ENCODE peak calls at places on chromosomes 5 and 9, in five cellular contexts. O is lower lobe of right lung; L is A673; X is CD8-positive, alpha-beta memory T cell; S is spleen. T is an unnamed sample.

GRCh38 chr9:106893088-106893487 is 30.1 kb downstream of the ZNF462 start:
- DNase-seq in S (no peak), X (no peak), O (no peak), L (peak), T (no peak)

GRCh38 chr5:83277953-83278352 is 193.6 kb upstream of the VCAN start:
- DNase-seq in X (no peak), L (no peak), S (no peak), O (no peak), T (no peak)

GRCh38 chr9:121945281-121945680 is 147.8 kb downstream of the TTLL11 start:
- DNase-seq in O (no peak), S (no peak), X (no peak), L (no peak), T (no peak)

GRCh38 chr5:135318924-135319323 is 80.1 kb downstream of the MACROH2A1 start:
- DNase-seq in S (no peak), L (no peak), X (no peak), O (no peak), T (no peak)

GRCh38 chr5:139668064-139668880 is 20.1 kb downstream of the CXXC5 start:
- DNase-seq in L (peak), O (no peak), X (peak), S (peak), T (no peak)

GRCh38 chr9:99030082-99030481 is 74.8 kb upstream of the TGFBR1 start:
- DNase-seq in S (no peak), O (no peak), X (no peak), L (no peak), T (no peak)

GRCh38 chr5:150299571-150300327 is 3.0 kb downstream of the ARSI start:
- DNase-seq in S (no peak), L (no peak), X (no peak), O (no peak), T (no peak)

GRCh38 chr5:160293901-160294561 is 18.3 kb downstream of the CCNJL start:
- DNase-seq in S (peak), O (peak), L (no peak), X (no peak), T (no peak)

GRCh38 chr5:125298258-125298657 is 551.8 kb upstream of the ZNF608 start:
- DNase-seq in O (no peak), X (no peak), L (no peak), S (no peak), T (no peak)

GRCh38 chr5:150163547-150164059 is 3.0 kb upstream of the CDX1 start:
- DNase-seq in L (no peak), S (no peak), X (no peak), O (peak), T (no peak)

GRCh38 chr5:80480354-80480753 is 7.5 kb upstream of the FAM151B start:
- DNase-seq in X (no peak), L (no peak), O (no peak), S (no peak), T (no peak)

GRCh38 chr9:8715792-8716191 is 916.2 kb upstream of the DMAC1 start:
- DNase-seq in X (no peak), O (no peak), L (no peak), S (no peak), T (no peak)

GRCh38 chr9:107488400-107489143 is 997 bp downstream of the KLF4 start:
- DNase-seq in O (peak), X (no peak), S (peak), L (no peak), T (no peak)

GRCh38 chr5:7897014-7897600 is 28.2 kb downstream of the MTRR start:
- DNase-seq in O (no peak), S (no peak), L (peak), X (no peak), T (no peak)

GRCh38 chr5:54876561-54876960 is 108.8 kb downstream of the ESM1 start:
- DNase-seq in X (no peak), L (no peak), O (no peak), S (no peak), T (no peak)

GRCh38 chr9:2621678-2622360 is at the start of gene VLDLR:
- DNase-seq in S (peak), L (peak), O (peak), X (no peak), T (no peak)

GRCh38 chr9:92276223-92277007 is 17.1 kb downstream of the IARS1 start:
- DNase-seq in S (no peak), X (no peak), L (no peak), O (no peak), T (no peak)

GRCh38 chr9:2574215-2574614 is 47.4 kb upstream of the VLDLR start:
- DNase-seq in L (no peak), X (no peak), S (no peak), O (no peak), T (no peak)

GRCh38 chr5:120778491-120779293 is 314.6 kb downstream of the PRR16 start:
- DNase-seq in L (no peak), O (no peak), S (no peak), X (no peak), T (no peak)

GRCh38 chr9:114883709-114884108 is 46.7 kb downstream of the TNFSF8 start:
- DNase-seq in L (no peak), S (no peak), X (no peak), O (no peak), T (no peak)

GRCh38 chr5:134567651-134568338 is 42.3 kb downstream of the JADE2 start:
- DNase-seq in X (no peak), S (peak), L (no peak), O (peak), T (no peak)

GRCh38 chr5:124743534-124744169 is 2.8 kb downstream of the ZNF608 start:
- DNase-seq in O (no peak), X (no peak), S (no peak), L (no peak), T (no peak)

GRCh38 chr9:125547383-125547782 is 159.6 kb downstream of the MAPKAP1 start:
- DNase-seq in O (no peak), S (no peak), X (no peak), L (no peak), T (no peak)

GRCh38 chr5:40813698-40814281 is 15.6 kb upstream of the PRKAA1 start:
- DNase-seq in O (no peak), L (peak), X (no peak), S (no peak), T (no peak)

GRCh38 chr9:134333234-134333873 is 7.1 kb downstream of the RXRA start:
- DNase-seq in L (no peak), S (no peak), X (no peak), O (no peak), T (no peak)

GRCh38 chr9:91151014-91151740 is 210.5 kb downstream of the AUH start:
- DNase-seq in O (no peak), X (peak), L (no peak), S (no peak), T (no peak)

GRCh38 chr9:96646081-96646991 is 8.8 kb downstream of the PRXL2C start:
- DNase-seq in O (no peak), L (peak), S (no peak), X (no peak), T (no peak)

GRCh38 chr5:120152472-120152871 is 311.6 kb upstream of the PRR16 start:
- DNase-seq in O (no peak), L (no peak), X (no peak), S (no peak), T (no peak)

GRCh38 chr9:113651896-113652295 is 188.4 kb downstream of the RGS3 start:
- DNase-seq in X (no peak), O (no peak), S (peak), L (no peak), T (no peak)

GRCh38 chr5:132010645-132011560 is 555 bp downstream of the ACSL6 start:
- DNase-seq in L (no peak), S (no peak), X (no peak), O (peak), T (no peak)

GRCh38 chr5:80439213-80439612 is 31.3 kb downstream of the ZFYVE16 start:
- DNase-seq in S (no peak), O (no peak), X (no peak), L (no peak), T (no peak)

GRCh38 chr5:136810198-136810823 is 445.0 kb upstream of the TRPC7 start:
- DNase-seq in O (no peak), X (no peak), L (no peak), S (no peak), T (no peak)

GRCh38 chr9:14212116-14212515 is 101.8 kb downstream of the NFIB start:
- DNase-seq in O (no peak), S (no peak), L (no peak), X (no peak), T (no peak)

GRCh38 chr5:75681125-75681830 is 36.0 kb downstream of the POC5 start:
- DNase-seq in S (no peak), X (no peak), L (peak), O (no peak), T (no peak)

GRCh38 chr5:181203842-181204560 is 995 bp downstream of the TRIM7 start:
- DNase-seq in X (no peak), O (peak), S (no peak), L (peak), T (no peak)

GRCh38 chr9:127074561-127075548 is 47.6 kb downstream of the ANGPTL2 start:
- DNase-seq in X (no peak), S (no peak), L (no peak), O (no peak), T (no peak)

GRCh38 chr9:20623021-20623747 is 885 bp upstream of the MLLT3 start:
- DNase-seq in X (peak), S (peak), O (peak), L (peak), T (no peak)
- H3K27ac ChIP-seq in X (peak), S (peak), O (peak), L (peak), T (peak)

DNA sequence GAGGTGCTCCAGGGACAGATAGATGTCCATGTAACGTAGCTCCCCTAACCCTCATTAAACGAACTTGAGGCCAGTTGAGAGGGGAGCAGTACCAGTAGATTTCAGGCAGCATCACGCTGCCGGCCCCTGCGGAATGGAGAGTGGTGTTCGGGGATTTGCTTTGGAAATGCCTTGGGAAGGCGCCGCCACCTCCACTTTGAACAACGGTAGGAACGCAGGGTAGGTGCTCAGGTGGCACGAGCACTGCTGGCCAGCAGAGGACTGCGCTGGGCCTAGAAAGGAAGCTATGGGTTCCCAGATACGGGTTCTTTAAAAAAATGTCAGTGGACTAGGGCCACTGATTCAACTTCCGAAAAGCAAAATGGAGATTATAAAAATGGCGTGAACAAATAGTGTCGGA is 271.8 kb downstream of the FANCC start:
- DNase-seq in S (no peak), X (no peak), L (no peak), O (no peak), T (no peak)
- H3K27ac ChIP-seq in S (no peak), X (no peak), L (no peak), O (no peak), T (peak)

GRCh38 chr5:67100301-67100700 is 96.3 kb downstream of the CD180 start:
- DNase-seq in S (no peak), O (no peak), X (no peak), L (no peak), T (no peak)

GRCh38 chr5:67105270-67105669 is 91.3 kb downstream of the CD180 start:
- DNase-seq in S (no peak), O (no peak), L (no peak), X (no peak), T (no peak)

GRCh38 chr5:67106626-67107342 is 89.8 kb downstream of the CD180 start:
- DNase-seq in O (no peak), L (no peak), S (no peak), X (no peak), T (no peak)

GRCh38 chr5:67102708-67103107 is 93.9 kb downstream of the CD180 start:
- DNase-seq in S (no peak), X (no peak), L (no peak), O (no peak), T (no peak)

GRCh38 chr5:67104859-67105258 is 91.7 kb downstream of the CD180 start:
- DNase-seq in X (no peak), S (no peak), O (no peak), L (no peak), T (no peak)
- H3K27ac ChIP-seq in X (no peak), S (no peak), O (no peak), L (no peak), T (no peak)

DNA sequence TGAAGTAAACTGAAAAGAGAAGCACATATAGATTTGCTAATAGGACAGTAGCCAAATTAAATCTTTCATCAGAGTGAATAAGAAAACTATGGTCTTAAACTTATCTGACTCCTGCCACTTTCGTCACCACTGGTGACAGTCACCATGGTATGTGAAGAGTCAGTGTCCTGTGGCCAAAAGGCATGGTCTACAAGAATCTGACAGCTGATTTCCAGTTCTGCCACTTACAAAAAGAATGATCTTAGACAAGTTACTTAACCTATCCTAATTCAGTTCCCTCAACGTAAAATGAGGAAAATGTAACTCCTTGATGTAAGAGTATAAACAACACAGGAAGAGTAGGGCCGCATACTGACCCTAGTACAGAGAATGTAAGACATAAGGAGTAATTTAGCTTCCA is 102.0 kb downstream of the LPAR1 start:
- DNase-seq in L (no peak), O (no peak), X (no peak), S (no peak), T (no peak)
- H3K27ac ChIP-seq in L (no peak), O (no peak), X (no peak), S (peak), T (peak)

GRCh38 chr9:138103111-138103823 is 225.7 kb downstream of the CACNA1B start:
- DNase-seq in X (peak), S (peak), O (no peak), L (no peak), T (no peak)

GRCh38 chr9:138104251-138105122 is 226.9 kb downstream of the CACNA1B start:
- DNase-seq in S (peak), X (peak), L (no peak), O (no peak), T (no peak)

GRCh38 chr9:138102246-138103051 is 224.9 kb downstream of the CACNA1B start:
- DNase-seq in O (no peak), L (no peak), X (peak), S (peak), T (no peak)

GRCh38 chr9:138105123-138105415 is 227.5 kb downstream of the CACNA1B start:
- DNase-seq in X (no peak), O (no peak), S (no peak), L (no peak), T (no peak)

DNA sequence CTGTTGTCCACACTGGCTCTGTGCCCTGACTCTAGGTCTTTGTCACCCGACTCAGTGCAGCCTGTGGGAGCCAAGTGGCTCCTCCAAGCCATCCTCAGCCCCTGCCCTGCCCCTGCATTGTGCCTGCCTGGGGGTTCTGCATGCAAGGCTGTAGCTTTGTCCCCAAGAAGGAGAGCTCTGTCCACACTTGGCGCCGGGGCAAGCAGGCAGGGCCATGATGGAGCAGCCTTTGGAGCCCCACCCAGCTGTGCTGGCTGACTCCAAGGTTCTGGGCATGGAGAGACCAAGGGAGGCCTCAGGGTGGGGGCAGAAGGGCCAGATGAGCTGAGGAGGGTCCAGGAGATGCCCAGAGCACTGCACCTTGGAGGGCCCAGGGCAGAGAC is 226.2 kb downstream of the CACNA1B start:
- DNase-seq in X (peak), S (peak), O (no peak), L (no peak), T (no peak)
- H3K27ac ChIP-seq in X (no peak), S (no peak), O (no peak), L (no peak), T (no peak)

GRCh38 chr5:151682240-151682639 is 4.5 kb downstream of the SPARC start:
- DNase-seq in X (no peak), L (no peak), S (no peak), O (no peak), T (no peak)
- H3K27ac ChIP-seq in X (no peak), L (no peak), S (peak), O (peak), T (peak)